ENCODE peak calls at places on chromosome 4, in seven cellular contexts. A, P, X, R, S, Y and E are unnamed samples.

GRCh38 chr4:159065513-159066240 is 37.2 kb upstream of the RAPGEF2 start:
- DNase-seq in A (no peak), X (no peak), R (no peak), S (no peak), P (no peak), Y (no peak), E (no peak)

GRCh38 chr4:8099981-8100464 is 58.6 kb downstream of the ABLIM2 start:
- DNase-seq in X (no peak), P (no peak), Y (no peak), A (no peak), R (no peak), S (no peak), E (no peak)

GRCh38 chr4:123649248-123649643 is 252.7 kb downstream of the SPRY1 start:
- DNase-seq in P (peak; percentile 15), S (no peak), Y (no peak), R (no peak), A (peak; percentile 5), X (no peak), E (no peak)

GRCh38 chr4:183540498-183540953 is 35.7 kb downstream of the ING2 start:
- DNase-seq in X (no peak), R (no peak), P (no peak), A (no peak), S (no peak), Y (no peak), E (no peak)

GRCh38 chr4:169485791-169486742 is 126.3 kb downstream of the NEK1 start:
- DNase-seq in Y (peak; percentile 45), X (peak; percentile 67), P (peak; percentile 25), S (no peak), R (peak; percentile 80), A (peak; percentile 47), E (peak; percentile 47)

GRCh38 chr4:110484767-110485166 is 8.8 kb downstream of the ENPEP start:
- DNase-seq in A (no peak), R (peak; percentile 92), X (peak; percentile 83), S (peak; percentile 88), P (no peak), Y (peak; percentile 79), E (peak; percentile 15)

GRCh38 chr4:152499322-152499721 is 36.6 kb downstream of the FBXW7 start:
- DNase-seq in X (no peak), Y (no peak), P (no peak), A (no peak), R (no peak), S (no peak), E (no peak)

GRCh38 chr4:174423257-174423944 is 98.9 kb downstream of the HPGD start:
- DNase-seq in X (peak; percentile 73), S (peak; percentile 82), Y (peak; percentile 10), A (no peak), R (peak; percentile 45), P (no peak), E (no peak)

GRCh38 chr4:146073517-146073916 is 102.0 kb upstream of the LSM6 start:
- DNase-seq in P (no peak), Y (no peak), A (no peak), R (peak; percentile 19), X (no peak), S (no peak), E (no peak)

GRCh38 chr4:4608214-4608537 is 66.3 kb upstream of the STX18 start:
- DNase-seq in R (no peak), S (no peak), Y (no peak), X (no peak), A (no peak), P (no peak), E (no peak)

GRCh38 chr4:93827272-93827947 is 1.1 kb upstream of the ATOH1 start:
- DNase-seq in S (no peak), X (no peak), P (no peak), Y (no peak), A (peak; percentile 30), R (no peak), E (no peak)

GRCh38 chr4:152104846-152105462 is 344.1 kb upstream of the GATB start:
- DNase-seq in S (no peak), X (no peak), Y (no peak), R (no peak), P (no peak), A (no peak), E (no peak)

GRCh38 chr4:75844151-75844662 is 58.0 kb downstream of the PPEF2 start:
- DNase-seq in R (peak; percentile 91), X (peak; percentile 64), S (no peak), Y (peak; percentile 73), A (no peak), P (no peak), E (no peak)

GRCh38 chr4:41050840-41051775 is 163.2 kb downstream of the APBB2 start:
- DNase-seq in X (no peak), S (no peak), P (no peak), Y (no peak), R (peak; percentile 47), A (no peak), E (no peak)

GRCh38 chr4:148843625-148844024 is 401.4 kb upstream of the NR3C2 start:
- DNase-seq in S (no peak), Y (no peak), R (no peak), X (no peak), P (no peak), A (no peak), E (no peak)

GRCh38 chr4:94635172-94635571 is 122.6 kb upstream of the BMPR1B start:
- DNase-seq in P (no peak), X (peak; percentile 59), A (no peak), S (peak; percentile 33), Y (no peak), R (peak; percentile 67), E (no peak)